ENCODE peak calls at places on chromosome 18, in six cellular contexts. Z is bronchial epithelial cell, E is pancreas, V is DND-41, N is neural progenitor cell, J is AG04450. C is an unnamed sample.

GRCh38 chr18:77043541-77044280 is 88.9 kb downstream of the MBP start:
- DNase-seq in Z (no peak), E (no peak), J (no peak), V (no peak), N (no peak), C (no peak)

GRCh38 chr18:13382990-13383821 is 164.6 kb downstream of the LDLRAD4 start:
- DNase-seq in Z (no peak), N (no peak), E (no peak), J (no peak), V (no peak), C (peak)

GRCh38 chr18:61637319-61637718 is 255.5 kb downstream of the RNF152 start:
- DNase-seq in J (no peak), N (peak), V (no peak), Z (no peak), E (peak), C (no peak)

GRCh38 chr18:33749831-33750230 is 171.8 kb downstream of the ASXL3 start:
- DNase-seq in N (no peak), Z (no peak), J (no peak), V (no peak), E (no peak), C (no peak)

GRCh38 chr18:68459968-68460367 is 254.9 kb downstream of the TMX3 start:
- DNase-seq in N (no peak), V (no peak), J (no peak), Z (no peak), E (no peak), C (no peak)

GRCh38 chr18:73741946-73742345 is 405.7 kb downstream of the FBXO15 start:
- DNase-seq in V (no peak), Z (peak), N (no peak), J (peak), E (no peak), C (no peak)

GRCh38 chr18:36398419-36398818 is 100.9 kb downstream of the FHOD3 start:
- DNase-seq in Z (peak), J (no peak), E (no peak), V (no peak), N (no peak), C (no peak)

GRCh38 chr18:50636366-50637057 is 76.6 kb downstream of the MAPK4 start:
- DNase-seq in Z (no peak), V (no peak), J (no peak), E (no peak), N (no peak), C (no peak)

DNA sequence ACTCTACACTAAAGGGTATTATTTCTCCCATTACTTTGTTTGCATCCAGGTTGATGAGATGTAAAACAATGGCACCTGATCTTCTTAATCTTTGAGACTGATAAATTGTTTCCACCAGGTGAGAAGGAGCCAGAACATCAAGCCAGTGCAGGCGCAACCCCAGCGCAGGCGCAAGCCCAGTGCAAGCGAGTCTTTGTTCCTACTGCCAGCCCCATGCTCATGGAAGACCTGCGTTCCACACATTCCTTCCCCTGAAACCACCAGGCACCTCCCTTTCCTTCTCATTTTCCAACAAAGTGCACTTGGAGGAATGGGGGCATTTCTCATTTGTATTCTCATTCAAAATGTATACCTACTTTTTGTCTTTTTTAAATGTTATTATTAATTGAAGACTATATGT is 188.7 kb upstream of the SMAD2 start:
- DNase-seq in E (no peak), N (no peak), Z (peak), V (no peak), J (no peak), C (no peak)
- TF ChIP-seq CTCF in E (no peak), N (no peak), Z (no peak), V (no peak), J (no peak), C (no peak)

GRCh38 chr18:8052237-8052701 is 485.2 kb downstream of the PTPRM start:
- DNase-seq in V (peak), E (no peak), N (no peak), Z (peak), J (no peak), C (peak)
- TF ChIP-seq CTCF in V (peak), E (no peak), N (peak), Z (peak), J (no peak), C (no peak)

GRCh38 chr18:44673256-44673950 is 7.3 kb upstream of the SETBP1 start:
- DNase-seq in Z (no peak), E (no peak), N (peak), J (no peak), V (no peak), C (no peak)
- TF ChIP-seq CTCF in Z (no peak), E (no peak), N (no peak), J (no peak), V (no peak), C (no peak)

GRCh38 chr18:38460657-38461056 is 895.1 kb upstream of the CELF4 start:
- DNase-seq in J (no peak), Z (no peak), N (no peak), V (no peak), E (no peak), C (no peak)
- TF ChIP-seq CTCF in J (no peak), Z (no peak), N (no peak), V (no peak), E (no peak), C (no peak)

GRCh38 chr18:65093341-65093740 is 657.5 kb upstream of the CDH7 start:
- DNase-seq in Z (no peak), N (peak), V (no peak), J (no peak), E (no peak), C (no peak)

GRCh38 chr18:65091737-65092329 is 659.0 kb upstream of the CDH7 start:
- DNase-seq in E (no peak), J (no peak), N (peak), Z (peak), V (no peak), C (no peak)
- TF ChIP-seq CTCF in E (no peak), J (no peak), N (peak), Z (peak), V (peak), C (no peak)

GRCh38 chr18:34867520-34867919 is 157.4 kb downstream of the DTNA start:
- DNase-seq in E (no peak), N (peak), J (no peak), V (peak), Z (no peak), C (peak)
- TF ChIP-seq CTCF in E (no peak), N (peak), J (peak), V (peak), Z (peak), C (no peak)

DNA sequence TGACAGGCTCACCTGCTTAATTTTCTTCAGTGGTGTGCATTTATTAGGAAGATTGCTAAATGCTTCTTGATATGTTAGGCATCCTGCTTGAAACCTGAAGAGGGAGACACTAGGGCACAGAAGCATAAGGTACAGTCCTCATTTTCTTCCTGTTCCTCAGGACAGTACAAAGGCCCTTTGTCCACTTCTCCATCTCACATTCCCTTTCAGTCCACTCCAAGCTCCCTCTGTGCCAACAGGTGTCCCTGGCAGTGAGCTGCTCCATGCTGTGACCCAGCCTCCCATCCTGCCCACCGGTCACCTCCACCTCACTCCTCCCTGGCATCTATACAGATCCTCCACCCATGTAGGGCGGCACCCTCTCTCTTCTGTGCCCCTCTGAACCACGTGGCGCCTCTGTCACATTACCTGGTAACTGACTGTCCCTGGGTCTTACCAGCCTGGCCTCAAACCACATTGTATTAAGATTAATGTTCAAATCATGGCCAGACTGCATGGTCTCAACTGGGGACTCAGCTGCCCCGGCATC is 162.8 kb downstream of the VAPA start:
- DNase-seq in Z (peak), E (peak), J (no peak), V (no peak), N (no peak), C (no peak)
- TF ChIP-seq CTCF in Z (peak), E (no peak), J (no peak), V (no peak), N (no peak), C (no peak)

DNA sequence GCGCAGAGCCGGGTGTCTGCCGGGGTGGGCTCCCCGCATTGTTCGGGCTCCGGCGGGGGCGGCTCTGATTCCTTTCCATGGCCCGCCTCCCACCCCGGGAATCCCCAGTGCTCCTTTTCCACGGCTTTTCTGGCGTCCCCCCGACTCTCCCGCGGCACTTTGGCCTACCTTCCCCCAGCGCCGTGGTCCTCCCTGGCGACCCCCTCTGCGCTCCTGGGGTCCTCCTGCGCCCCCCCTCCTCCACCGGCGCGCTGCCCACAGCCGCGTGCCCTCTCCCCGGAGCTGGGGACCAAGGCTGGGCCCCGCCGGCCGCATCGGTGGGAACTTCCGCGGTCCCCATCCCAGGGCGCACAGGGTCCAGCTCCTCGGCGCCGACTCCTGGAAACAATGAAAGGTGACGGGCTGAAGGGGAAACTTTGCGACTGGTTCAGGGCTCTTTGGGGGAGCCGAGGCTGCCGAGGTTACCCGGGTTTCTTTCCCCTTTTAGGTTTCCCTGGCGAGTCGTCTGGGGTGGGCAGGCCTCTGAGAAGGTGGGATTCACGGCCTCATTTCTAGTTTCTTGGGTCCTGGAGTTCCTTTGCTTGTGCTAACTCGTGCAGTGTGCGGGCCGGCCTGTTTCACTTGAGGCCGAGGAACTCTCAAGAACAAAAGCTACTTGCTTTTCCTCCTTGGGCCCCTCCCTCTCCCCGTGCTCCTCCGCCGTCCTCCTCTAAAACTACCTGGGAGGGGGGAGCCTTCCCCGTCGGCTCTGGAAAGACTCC is 2.2 kb downstream of the TGIF1 start:
- DNase-seq in Z (no peak), E (peak), J (no peak), V (peak), N (peak), C (peak)
- TF ChIP-seq CTCF in Z (no peak), E (no peak), J (no peak), V (peak), N (no peak), C (no peak)

C was measured in activated CD8-positive, alpha-beta T cell treated with anti-CD3 and anti-CD28 coated beads for 36 hours.